ENCODE peak calls at places on chromosomes 12 and 14, in six cellular contexts. J is lower leg skin, O is HFF-Myc, P is cardiac muscle cell, L is A673, K is psoas muscle. C is an unnamed sample.

GRCh38 chr14:103191856-103192835 is 68.9 kb downstream of the TNFAIP2 start:
- DNase-seq in J (peak), O (no peak), P (no peak), L (no peak), K (no peak), C (no peak)

GRCh38 chr12:2384533-2385328 is 331.9 kb downstream of the CACNA1C start:
- DNase-seq in J (peak), O (peak), P (peak), L (no peak), K (no peak), C (peak)

GRCh38 chr12:121576851-121577391 is 3.9 kb downstream of the KDM2B start:
- DNase-seq in J (no peak), O (peak), P (peak), L (peak), K (no peak), C (peak)

GRCh38 chr12:102232446-102232845 is 34.8 kb upstream of the PMCH start:
- DNase-seq in J (no peak), O (peak), P (peak), L (peak), K (no peak), C (no peak)

GRCh38 chr12:104793968-104794367 is 164.1 kb downstream of the SLC41A2 start:
- DNase-seq in J (no peak), O (no peak), P (no peak), L (no peak), K (no peak), C (no peak)

GRCh38 chr14:31449971-31450610 is 7.2 kb downstream of the DTD2 start:
- DNase-seq in J (no peak), O (no peak), P (peak), L (peak), K (no peak), C (no peak)

GRCh38 chr12:129423041-129423580 is 480.7 kb downstream of the TMEM132D start:
- DNase-seq in J (peak), O (no peak), P (no peak), L (no peak), K (no peak), C (no peak)

GRCh38 chr14:46747253-46747652 is 95.7 kb upstream of the RPL10L start:
- DNase-seq in J (no peak), O (no peak), P (no peak), L (no peak), K (no peak), C (no peak)

GRCh38 chr12:22083167-22083566 is 37.1 kb downstream of the CMAS start:
- DNase-seq in J (no peak), O (no peak), P (peak), L (peak), K (no peak), C (no peak)

GRCh38 chr12:40162022-40162421 is 56.1 kb upstream of the SLC2A13 start:
- DNase-seq in J (no peak), O (no peak), P (no peak), L (no peak), K (no peak), C (no peak)

GRCh38 chr14:32073537-32074189 is 3.4 kb upstream of the ARHGAP5 start:
- DNase-seq in J (no peak), O (peak), P (peak), L (peak), K (no peak), C (no peak)

GRCh38 chr12:69886715-69887114 is 61.7 kb downstream of the MYRFL start:
- DNase-seq in J (no peak), O (no peak), P (no peak), L (no peak), K (no peak), C (no peak)

DNA sequence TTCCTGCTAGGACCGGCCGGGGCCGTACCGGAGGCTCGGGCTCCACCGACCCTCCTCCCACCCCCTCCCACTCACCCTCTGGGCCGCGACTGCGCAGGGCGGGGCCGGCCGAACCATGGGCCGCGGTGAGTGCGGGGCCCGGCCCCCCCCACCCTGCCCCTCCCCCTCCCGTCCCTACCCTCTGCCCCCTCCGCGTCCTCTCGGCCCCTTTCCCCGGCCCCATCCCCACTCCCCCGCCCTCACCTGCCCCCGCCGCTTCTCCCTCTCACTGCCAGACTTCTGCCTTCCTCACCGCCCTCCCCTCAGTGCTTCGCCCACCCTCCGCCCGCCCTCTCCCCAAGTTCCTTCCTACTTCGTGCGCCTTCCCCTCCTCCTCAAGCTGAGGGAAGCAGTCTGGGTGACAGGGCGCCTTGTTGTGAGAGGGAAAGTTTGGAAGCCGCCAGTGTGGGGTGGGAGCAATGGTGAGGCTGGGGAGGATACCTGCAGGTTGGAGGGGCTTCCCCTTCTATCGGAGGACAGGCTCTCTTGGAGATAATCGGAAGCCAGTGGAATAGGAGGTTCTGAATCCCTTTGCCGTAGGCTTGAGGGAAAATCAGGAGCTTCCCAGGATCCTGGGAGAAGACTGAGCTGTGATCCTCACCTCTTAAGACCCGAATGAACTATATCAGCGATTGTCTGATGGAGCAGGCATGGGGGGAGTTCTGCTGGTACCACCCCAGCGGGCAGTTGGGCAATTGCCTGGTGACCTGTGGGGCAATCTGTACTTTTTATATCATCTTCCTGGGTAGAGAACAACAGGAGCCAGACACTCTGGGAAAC is 472 bp downstream of the MBD6 start:
- DNase-seq in J (peak), O (no peak), P (peak), L (peak), K (peak), C (no peak)
- TF ChIP-seq CTCF in J (no peak), O (no peak), P (no peak), L (no peak), K (no peak), C (no peak)

GRCh38 chr14:87491816-87492215 is 501.2 kb downstream of the GALC start:
- DNase-seq in J (no peak), O (no peak), P (no peak), L (no peak), K (no peak), C (no peak)
- H3K4me3 ChIP-seq in J (no peak), O (no peak), P (no peak), L (no peak), K (no peak), C (no peak)

GRCh38 chr12:90079811-90080210 is 371.2 kb upstream of the ATP2B1 start:
- DNase-seq in J (no peak), O (no peak), P (no peak), L (no peak), K (no peak), C (no peak)

GRCh38 chr12:90076851-90077319 is 368.2 kb upstream of the ATP2B1 start:
- DNase-seq in J (no peak), O (no peak), P (no peak), L (no peak), K (no peak), C (no peak)

GRCh38 chr12:90080616-90081015 is 372.0 kb upstream of the ATP2B1 start:
- DNase-seq in J (no peak), O (no peak), P (no peak), L (no peak), K (no peak), C (no peak)

GRCh38 chr12:90075685-90076084 is 367.0 kb upstream of the ATP2B1 start:
- DNase-seq in J (no peak), O (no peak), P (no peak), L (no peak), K (no peak), C (no peak)

DNA sequence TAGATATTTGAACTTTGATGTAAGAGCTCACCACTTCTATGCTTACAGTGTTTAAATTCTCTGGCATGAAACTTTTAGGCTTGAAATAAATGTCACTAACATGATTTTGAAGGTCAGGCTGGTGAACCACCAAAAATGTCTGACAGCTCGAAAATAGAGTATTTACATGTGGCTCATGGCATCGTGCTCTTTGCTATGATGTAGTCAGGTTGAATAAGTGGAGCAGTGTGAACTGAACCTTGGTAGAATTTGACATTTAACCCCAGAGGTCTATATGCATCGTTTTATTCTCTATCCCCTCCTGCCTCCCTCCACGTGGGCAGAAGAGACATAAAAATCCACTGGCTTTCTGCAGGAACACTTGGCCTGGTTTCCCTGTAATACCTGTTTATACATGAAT is 369.7 kb upstream of the ATP2B1 start:
- DNase-seq in J (no peak), O (no peak), P (no peak), L (no peak), K (no peak), C (no peak)
- TF ChIP-seq CTCF in J (no peak), O (no peak), P (no peak), L (no peak), K (no peak), C (no peak)

DNA sequence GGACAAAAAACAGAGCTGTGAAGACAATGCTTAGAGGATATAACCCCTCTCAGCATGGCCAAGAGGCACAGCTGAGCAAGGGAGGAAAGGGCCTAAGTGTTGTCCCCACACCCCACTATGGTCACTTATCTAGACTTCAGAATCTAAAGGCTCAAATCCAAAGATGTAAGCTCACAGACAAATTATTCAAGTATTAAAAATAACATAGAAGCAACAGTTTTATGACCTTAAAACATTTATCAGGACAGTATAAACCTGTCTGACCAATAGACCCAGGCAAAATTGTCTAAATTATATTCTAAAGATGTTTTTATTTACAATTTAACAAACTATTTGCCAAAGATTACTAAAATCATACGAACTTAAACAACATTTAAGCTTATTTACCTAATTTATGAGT is 28.1 kb upstream of the PRICKLE1 start:
- DNase-seq in J (no peak), O (no peak), P (no peak), L (no peak), K (no peak), C (no peak)
- H3K4me3 ChIP-seq in J (no peak), O (no peak), P (no peak), L (no peak), K (no peak), C (no peak)

DNA sequence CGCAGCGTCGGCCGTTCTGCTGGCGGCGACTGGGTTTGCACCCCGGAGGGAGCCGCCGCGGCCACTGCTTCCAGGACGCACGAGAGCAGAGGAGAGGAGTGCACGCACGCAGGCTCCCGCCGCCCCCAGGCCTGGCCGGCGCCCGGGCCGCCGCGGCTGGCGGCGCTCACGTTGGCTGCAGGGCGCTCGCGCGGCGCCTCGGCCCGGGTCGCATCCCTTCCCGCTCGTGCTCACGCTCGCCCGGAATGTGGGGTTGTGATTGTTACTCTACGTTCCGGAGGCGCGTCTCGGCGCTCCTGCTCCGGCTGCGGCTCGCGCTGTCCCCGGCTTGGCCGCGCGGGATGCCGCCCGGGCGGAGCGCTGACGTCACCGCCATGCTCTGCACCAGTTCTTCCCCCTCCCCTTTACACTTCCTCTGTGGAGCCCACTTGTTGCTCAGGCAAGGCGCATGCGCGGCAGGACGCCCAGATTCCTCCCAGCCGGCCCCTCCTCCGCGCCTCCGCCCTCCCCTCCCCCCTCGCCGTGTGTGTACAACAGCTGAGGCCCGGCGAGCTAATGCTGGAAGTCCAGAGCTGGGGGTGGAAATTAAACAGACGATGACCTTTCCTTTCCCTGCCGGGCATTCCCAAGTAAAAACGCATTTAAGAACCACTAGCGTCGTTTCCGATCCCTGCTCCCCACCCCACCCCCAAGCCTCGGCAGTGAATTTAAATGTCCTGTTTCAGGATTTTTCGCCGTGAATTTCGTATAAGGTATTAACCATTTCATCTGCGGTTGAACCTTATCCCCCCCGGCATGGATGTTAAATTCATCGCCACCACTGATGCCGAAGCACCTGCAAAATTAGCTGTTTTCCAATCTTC is at the start of gene IRF2BPL:
- DNase-seq in J (peak), O (peak), P (peak), L (peak), K (peak), C (peak)
- TF ChIP-seq CTCF in J (no peak), O (no peak), P (no peak), L (no peak), K (no peak), C (no peak)

C was measured in AG04449.